ENCODE peak calls at places on chromosome 22, in nine cellular contexts. P is NB4, T is ovary, S is vagina, L is endothelial cell, Z is dorsolateral prefrontal cortex, G is pancreas, K is Peyer's patch, R is spleen. X is an unnamed sample.
A peak's percentile ranks its signal among the peaks of the same experiment; 100 is the strongest.

GRCh38 chr22:33697640-33698039 is 222.6 kb downstream of the LARGE1 start:
- DNase-seq in Z (no peak), K (no peak), P (no peak), L (no peak), S (no peak), R (no peak), T (no peak), G (no peak), X (peak; percentile 35)

GRCh38 chr22:30809086-30809485 is 114.4 kb downstream of the OSBP2 start:
- DNase-seq in L (no peak), G (no peak), Z (no peak), T (no peak), K (no peak), P (no peak), S (no peak), R (no peak), X (peak; percentile 78)

GRCh38 chr22:43848366-43849171 is 13.7 kb downstream of the SULT4A1 start:
- DNase-seq in S (no peak), Z (peak; percentile 41), R (peak; percentile 63), G (peak; percentile 62), P (peak; percentile 27), L (peak; percentile 50), K (peak; percentile 39), T (no peak), X (peak; percentile 10)

GRCh38 chr22:42444060-42444904 is 12.1 kb upstream of the NFAM1 start:
- DNase-seq in G (peak; percentile 82), P (peak; percentile 94), L (peak; percentile 85), Z (peak; percentile 88), R (peak; percentile 90), K (peak; percentile 93), T (peak; percentile 84), S (no peak), X (peak; percentile 86)

GRCh38 chr22:44214764-44215163 is 34.0 kb downstream of the PARVG start:
- DNase-seq in G (no peak), L (no peak), Z (no peak), P (no peak), T (no peak), K (no peak), R (no peak), S (peak; percentile 58), X (no peak)

GRCh38 chr22:39444937-39445465 is 11.8 kb upstream of the MGAT3 start:
- DNase-seq in P (no peak), T (no peak), K (no peak), S (no peak), Z (no peak), L (no peak), G (no peak), R (no peak), X (no peak)

GRCh38 chr22:35977136-35977535 is 51.5 kb downstream of the RBFOX2 start:
- DNase-seq in P (no peak), L (no peak), G (no peak), Z (no peak), S (no peak), K (no peak), T (no peak), R (no peak), X (peak; percentile 87)

GRCh38 chr22:44204937-44205712 is 24.4 kb downstream of the PARVG start:
- DNase-seq in P (no peak), L (no peak), S (no peak), K (no peak), G (peak; percentile 41), T (no peak), Z (no peak), R (no peak), X (no peak)

GRCh38 chr22:31118046-31118820 is 4.5 kb upstream of the INPP5J start:
- DNase-seq in T (no peak), L (no peak), S (no peak), R (no peak), P (no peak), Z (no peak), G (no peak), K (peak; percentile 63), X (no peak)

GRCh38 chr22:31286360-31287255 is 5.7 kb downstream of the PIK3IP1 start:
- DNase-seq in R (no peak), P (no peak), Z (no peak), G (no peak), L (no peak), K (peak; percentile 92), S (no peak), T (no peak), X (no peak)

GRCh38 chr22:17575151-17575550 is 11.9 kb downstream of the SLC25A18 start:
- DNase-seq in K (no peak), Z (no peak), T (no peak), P (no peak), S (no peak), R (no peak), L (no peak), G (no peak), X (peak; percentile 14)

GRCh38 chr22:47047321-47048122 is 285.1 kb downstream of the TBC1D22A start:
- DNase-seq in S (no peak), R (peak; percentile 41), G (peak; percentile 36), L (no peak), P (no peak), K (no peak), T (no peak), Z (no peak), X (no peak)

DNA sequence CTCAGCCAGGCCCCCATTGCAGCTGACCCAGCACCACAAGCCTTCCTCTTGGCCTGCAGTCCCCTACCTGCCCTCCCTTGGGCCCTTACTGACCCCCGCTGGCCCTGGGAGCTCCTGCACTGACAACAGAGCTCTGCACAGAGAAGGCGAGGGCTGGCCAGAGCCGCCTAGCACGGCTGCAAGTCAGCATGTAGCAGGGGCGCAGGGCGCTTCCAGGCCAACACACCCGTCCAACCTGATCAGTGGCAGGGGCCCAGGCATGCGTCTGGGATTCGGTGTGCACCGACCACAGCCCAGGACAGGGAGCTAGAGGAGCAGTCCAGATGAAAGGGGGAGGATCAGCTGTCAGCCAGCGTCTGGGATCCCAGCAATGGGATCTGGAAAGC is 7.6 kb downstream of the WNT7B start:
- DNase-seq in T (no peak), G (no peak), S (no peak), P (no peak), Z (no peak), L (no peak), K (no peak), R (no peak), X (peak; percentile 62)
- TF ChIP-seq CTCF in T (no peak), G (no peak), S (no peak), P (peak; percentile 11), Z (no peak), L (no peak), K (no peak), R (no peak), X (no peak)

DNA sequence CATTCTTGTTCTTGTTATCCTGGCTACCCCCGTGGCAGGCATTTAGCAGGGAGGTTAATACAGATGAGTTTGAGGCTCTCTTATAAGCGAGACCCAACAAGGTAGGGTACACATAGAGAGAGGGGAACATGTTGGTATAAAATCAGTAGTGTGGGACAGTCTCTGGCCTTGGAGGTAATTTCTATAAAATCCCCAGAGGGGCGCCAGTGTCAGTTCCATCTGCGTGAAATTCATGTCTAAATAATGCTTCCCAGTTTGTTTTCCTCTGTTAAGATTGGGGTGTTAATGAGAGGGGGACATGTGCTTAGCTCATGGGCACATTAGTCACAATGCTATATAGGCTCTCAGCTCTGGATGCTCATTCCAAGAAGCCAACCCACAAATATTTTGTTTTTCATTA is 150.7 kb downstream of the MYO18B start:
- DNase-seq in L (no peak), S (no peak), G (no peak), T (no peak), Z (no peak), K (no peak), P (no peak), R (no peak), X (no peak)
- TF ChIP-seq CTCF in L (no peak), S (no peak), G (no peak), T (no peak), Z (no peak), K (no peak), P (no peak), R (no peak), X (no peak)

GRCh38 chr22:19275104-19275503 is 16.4 kb downstream of the CLTCL1 start:
- DNase-seq in P (no peak), L (no peak), Z (no peak), G (no peak), S (no peak), K (no peak), R (no peak), T (no peak), X (no peak)

GRCh38 chr22:19266547-19267086 is 24.9 kb downstream of the CLTCL1 start:
- DNase-seq in R (no peak), S (no peak), T (no peak), L (no peak), G (no peak), K (no peak), Z (no peak), P (no peak), X (no peak)

GRCh38 chr22:19271273-19271855 is 20.2 kb downstream of the CLTCL1 start:
- DNase-seq in T (no peak), G (no peak), Z (no peak), K (no peak), S (no peak), R (no peak), L (no peak), P (no peak), X (no peak)

GRCh38 chr22:19271856-19272535 is 19.5 kb downstream of the CLTCL1 start:
- DNase-seq in T (no peak), R (no peak), Z (no peak), L (no peak), K (no peak), S (no peak), G (no peak), P (no peak), X (peak; percentile 68)

GRCh38 chr22:19270873-19271272 is 20.6 kb downstream of the CLTCL1 start:
- DNase-seq in P (no peak), Z (no peak), G (no peak), L (no peak), K (no peak), S (no peak), R (no peak), T (no peak), X (no peak)
- TF ChIP-seq CTCF in P (peak; percentile 14), Z (no peak), G (no peak), L (no peak), K (no peak), S (no peak), R (no peak), T (no peak), X (no peak)

GRCh38 chr22:40544758-40545157 is 91.8 kb downstream of the MRTFA start:
- DNase-seq in R (no peak), S (no peak), G (no peak), L (no peak), P (no peak), K (no peak), T (no peak), Z (no peak), X (no peak)
- TF ChIP-seq CTCF in R (no peak), S (no peak), G (no peak), L (no peak), P (no peak), K (no peak), T (no peak), Z (no peak), X (no peak)

GRCh38 chr22:29353860-29354259 is 34.5 kb downstream of the AP1B1 start:
- DNase-seq in T (no peak), K (no peak), S (no peak), Z (no peak), R (no peak), L (no peak), P (no peak), G (no peak), X (no peak)

GRCh38 chr22:29359469-29359868 is 28.9 kb downstream of the AP1B1 start:
- DNase-seq in S (no peak), G (peak; percentile 71), Z (peak; percentile 73), T (peak; percentile 48), P (peak; percentile 60), R (peak; percentile 79), L (peak; percentile 54), K (peak; percentile 63), X (peak; percentile 32)
- TF ChIP-seq CTCF in S (no peak), G (peak; percentile 19), Z (peak; percentile 66), T (peak; percentile 36), P (peak; percentile 65), R (peak; percentile 70), L (no peak), K (peak; percentile 46), X (peak; percentile 55)

X was measured in astrocyte.